ENCODE peak calls at places on chromosomes 11 and 22, in ten cellular contexts. One of them, this sample, is unnamed.
A peak's percentile ranks its signal among the peaks of the same experiment; 100 is the strongest.

GRCh38 chr11:86418929-86419328 is 44.2 kb downstream of the CCDC81 start:
- DNase-seq in Kasumi-1: no peak
- DNase-seq in amygdala: no peak
- DNase-seq in T1000: no peak
- DNase-seq in EH: peak; percentile 41
- DNase-seq in stromal cell of bone marrow: no peak
- DNase-seq in ELR: peak; percentile 41
- DNase-seq in NCI-H1694 treated with DMSO at 0.1 percent for 48 hours: no peak
- DNase-seq in NCI-H1092 treated with DMSO at 0.1 percent for 48 hours: peak; percentile 9
- DNase-seq in head of caudate nucleus: no peak
- DNase-seq in this sample: no peak

GRCh38 chr22:50627914-50628542 is at the start of gene ARSA:
- DNase-seq in Kasumi-1: peak; percentile 73
- DNase-seq in amygdala: peak; percentile 76
- DNase-seq in T1000: peak; percentile 68
- DNase-seq in EH: peak; percentile 90
- DNase-seq in stromal cell of bone marrow: peak; percentile 53
- DNase-seq in ELR: peak; percentile 89
- DNase-seq in NCI-H1694 treated with DMSO at 0.1 percent for 48 hours: peak; percentile 41
- DNase-seq in NCI-H1092 treated with DMSO at 0.1 percent for 48 hours: peak; percentile 17
- DNase-seq in head of caudate nucleus: peak; percentile 84
- DNase-seq in this sample: peak; percentile 38

GRCh38 chr11:34028407-34028804 is 23.1 kb upstream of the CAPRIN1 start:
- DNase-seq in Kasumi-1: no peak
- DNase-seq in amygdala: peak; percentile 14
- DNase-seq in T1000: no peak
- DNase-seq in EH: peak; percentile 17
- DNase-seq in stromal cell of bone marrow: peak; percentile 36
- DNase-seq in ELR: no peak
- DNase-seq in NCI-H1694 treated with DMSO at 0.1 percent for 48 hours: no peak
- DNase-seq in NCI-H1092 treated with DMSO at 0.1 percent for 48 hours: no peak
- DNase-seq in head of caudate nucleus: peak; percentile 18
- DNase-seq in this sample: no peak

GRCh38 chr11:76652989-76653673 is 17.4 kb downstream of the LRRC32 start:
- DNase-seq in Kasumi-1: no peak
- DNase-seq in amygdala: no peak
- DNase-seq in T1000: no peak
- DNase-seq in EH: no peak
- DNase-seq in stromal cell of bone marrow: no peak
- DNase-seq in ELR: no peak
- DNase-seq in NCI-H1694 treated with DMSO at 0.1 percent for 48 hours: no peak
- DNase-seq in NCI-H1092 treated with DMSO at 0.1 percent for 48 hours: no peak
- DNase-seq in head of caudate nucleus: no peak
- DNase-seq in this sample: no peak

GRCh38 chr11:92765965-92766371 is 203.5 kb upstream of the MTNR1B start:
- DNase-seq in Kasumi-1: peak; percentile 97
- DNase-seq in amygdala: peak; percentile 5
- DNase-seq in T1000: no peak
- DNase-seq in EH: no peak
- DNase-seq in stromal cell of bone marrow: peak; percentile 14
- DNase-seq in ELR: no peak
- DNase-seq in NCI-H1694 treated with DMSO at 0.1 percent for 48 hours: peak; percentile 15
- DNase-seq in NCI-H1092 treated with DMSO at 0.1 percent for 48 hours: peak; percentile 46
- DNase-seq in head of caudate nucleus: peak; percentile 43
- DNase-seq in this sample: no peak

GRCh38 chr11:120817131-120817530 is 206.8 kb upstream of the TBCEL start:
- DNase-seq in Kasumi-1: no peak
- DNase-seq in amygdala: peak; percentile 15
- DNase-seq in T1000: no peak
- DNase-seq in EH: no peak
- DNase-seq in stromal cell of bone marrow: no peak
- DNase-seq in ELR: no peak
- DNase-seq in NCI-H1694 treated with DMSO at 0.1 percent for 48 hours: no peak
- DNase-seq in NCI-H1092 treated with DMSO at 0.1 percent for 48 hours: no peak
- DNase-seq in head of caudate nucleus: no peak
- DNase-seq in this sample: no peak

GRCh38 chr11:112162761-112163669 is 879 bp downstream of the IL18 start:
- DNase-seq in Kasumi-1: no peak
- DNase-seq in amygdala: no peak
- DNase-seq in T1000: no peak
- DNase-seq in EH: peak; percentile 69
- DNase-seq in stromal cell of bone marrow: no peak
- DNase-seq in ELR: peak; percentile 39
- DNase-seq in NCI-H1694 treated with DMSO at 0.1 percent for 48 hours: no peak
- DNase-seq in NCI-H1092 treated with DMSO at 0.1 percent for 48 hours: no peak
- DNase-seq in head of caudate nucleus: no peak
- DNase-seq in this sample: no peak

GRCh38 chr22:40898850-40899357 is 37.0 kb upstream of the DNAJB7 start:
- DNase-seq in Kasumi-1: peak; percentile 69
- DNase-seq in amygdala: no peak
- DNase-seq in T1000: no peak
- DNase-seq in EH: peak; percentile 72
- DNase-seq in stromal cell of bone marrow: peak; percentile 42
- DNase-seq in ELR: peak; percentile 78
- DNase-seq in NCI-H1694 treated with DMSO at 0.1 percent for 48 hours: peak; percentile 71
- DNase-seq in NCI-H1092 treated with DMSO at 0.1 percent for 48 hours: peak; percentile 17
- DNase-seq in head of caudate nucleus: peak; percentile 5
- DNase-seq in this sample: peak; percentile 36

GRCh38 chr11:66904055-66904454 is 47.2 kb downstream of the LRFN4 start:
- DNase-seq in Kasumi-1: no peak
- DNase-seq in amygdala: no peak
- DNase-seq in T1000: no peak
- DNase-seq in EH: peak; percentile 45
- DNase-seq in stromal cell of bone marrow: no peak
- DNase-seq in ELR: peak; percentile 37
- DNase-seq in NCI-H1694 treated with DMSO at 0.1 percent for 48 hours: no peak
- DNase-seq in NCI-H1092 treated with DMSO at 0.1 percent for 48 hours: no peak
- DNase-seq in head of caudate nucleus: no peak
- DNase-seq in this sample: no peak

GRCh38 chr11:75308986-75309385 is 42.5 kb downstream of the ARRB1 start:
- DNase-seq in Kasumi-1: no peak
- DNase-seq in amygdala: no peak
- DNase-seq in T1000: no peak
- DNase-seq in EH: no peak
- DNase-seq in stromal cell of bone marrow: no peak
- DNase-seq in ELR: no peak
- DNase-seq in NCI-H1694 treated with DMSO at 0.1 percent for 48 hours: no peak
- DNase-seq in NCI-H1092 treated with DMSO at 0.1 percent for 48 hours: no peak
- DNase-seq in head of caudate nucleus: no peak
- DNase-seq in this sample: no peak

GRCh38 chr11:34525098-34525497 is 11.5 kb upstream of the ELF5 start:
- DNase-seq in Kasumi-1: no peak
- DNase-seq in amygdala: no peak
- DNase-seq in T1000: no peak
- DNase-seq in EH: no peak
- DNase-seq in stromal cell of bone marrow: no peak
- DNase-seq in ELR: no peak
- DNase-seq in NCI-H1694 treated with DMSO at 0.1 percent for 48 hours: no peak
- DNase-seq in NCI-H1092 treated with DMSO at 0.1 percent for 48 hours: no peak
- DNase-seq in head of caudate nucleus: no peak
- DNase-seq in this sample: no peak

This sample was measured in astrocyte of the cerebellum.